ENCODE peak calls at places on chromosomes 6 and 20, in six cellular contexts. One of them, this sample, is unnamed.
A peak's percentile ranks its signal among the peaks of the same experiment; 100 is the strongest.

GRCh38 chr6:14499804-14500203 is 382.2 kb downstream of the CD83 start:
- DNase-seq in DMS153: no peak
- DNase-seq in heart left ventricle: no peak
- DNase-seq in kidney glomerular epithelial cell: peak; percentile 84
- DNase-seq in Panc1: no peak
- DNase-seq in CD4-positive, alpha-beta T cell: no peak
- DNase-seq in this sample: no peak

GRCh38 chr20:44646023-44646640 is 5.4 kb downstream of the ADA start:
- DNase-seq in DMS153: peak; percentile 16
- DNase-seq in heart left ventricle: no peak
- DNase-seq in kidney glomerular epithelial cell: no peak
- DNase-seq in Panc1: no peak
- DNase-seq in CD4-positive, alpha-beta T cell: no peak
- DNase-seq in this sample: no peak

GRCh38 chr20:48192109-48192508 is 406.8 kb upstream of the SULF2 start:
- DNase-seq in DMS153: no peak
- DNase-seq in heart left ventricle: no peak
- DNase-seq in kidney glomerular epithelial cell: no peak
- DNase-seq in Panc1: no peak
- DNase-seq in CD4-positive, alpha-beta T cell: no peak
- DNase-seq in this sample: no peak

GRCh38 chr20:19658137-19658536 is 99.9 kb upstream of the RIN2 start:
- DNase-seq in DMS153: no peak
- DNase-seq in heart left ventricle: no peak
- DNase-seq in kidney glomerular epithelial cell: no peak
- DNase-seq in Panc1: no peak
- DNase-seq in CD4-positive, alpha-beta T cell: no peak
- DNase-seq in this sample: no peak

GRCh38 chr6:142884214-142885035 is 60.6 kb downstream of the HIVEP2 start:
- DNase-seq in DMS153: no peak
- DNase-seq in heart left ventricle: no peak
- DNase-seq in kidney glomerular epithelial cell: peak; percentile 46
- DNase-seq in Panc1: no peak
- DNase-seq in CD4-positive, alpha-beta T cell: no peak
- DNase-seq in this sample: no peak

GRCh38 chr20:48879609-48880008 is 41.9 kb upstream of the ARFGEF2 start:
- DNase-seq in DMS153: no peak
- DNase-seq in heart left ventricle: no peak
- DNase-seq in kidney glomerular epithelial cell: no peak
- DNase-seq in Panc1: no peak
- DNase-seq in CD4-positive, alpha-beta T cell: no peak
- DNase-seq in this sample: no peak

GRCh38 chr6:53647437-53648094 is 18.0 kb downstream of the KLHL31 start:
- DNase-seq in DMS153: no peak
- DNase-seq in heart left ventricle: no peak
- DNase-seq in kidney glomerular epithelial cell: no peak
- DNase-seq in Panc1: peak; percentile 5
- DNase-seq in CD4-positive, alpha-beta T cell: no peak
- DNase-seq in this sample: no peak

GRCh38 chr6:142885182-142885867 is 59.7 kb downstream of the HIVEP2 start:
- DNase-seq in DMS153: peak; percentile 29
- DNase-seq in heart left ventricle: no peak
- DNase-seq in kidney glomerular epithelial cell: peak; percentile 99
- DNase-seq in Panc1: peak; percentile 92
- DNase-seq in CD4-positive, alpha-beta T cell: peak; percentile 39
- DNase-seq in this sample: peak; percentile 40

GRCh38 chr20:57071283-57071701 is 195.1 kb downstream of the BMP7 start:
- DNase-seq in DMS153: no peak
- DNase-seq in heart left ventricle: no peak
- DNase-seq in kidney glomerular epithelial cell: no peak
- DNase-seq in Panc1: no peak
- DNase-seq in CD4-positive, alpha-beta T cell: no peak
- DNase-seq in this sample: peak; percentile 45

GRCh38 chr6:134132494-134133141 is 80.2 kb upstream of the SLC2A12 start:
- DNase-seq in DMS153: no peak
- DNase-seq in heart left ventricle: no peak
- DNase-seq in kidney glomerular epithelial cell: peak; percentile 54
- DNase-seq in Panc1: no peak
- DNase-seq in CD4-positive, alpha-beta T cell: no peak
- DNase-seq in this sample: no peak

GRCh38 chr6:149965191-149966020 is 1.7 kb downstream of the ULBP1 start:
- DNase-seq in DMS153: no peak
- DNase-seq in heart left ventricle: no peak
- DNase-seq in kidney glomerular epithelial cell: no peak
- DNase-seq in Panc1: no peak
- DNase-seq in CD4-positive, alpha-beta T cell: peak; percentile 18
- DNase-seq in this sample: no peak

GRCh38 chr6:156655267-156655918 is 121.8 kb upstream of the ARID1B start:
- DNase-seq in DMS153: no peak
- DNase-seq in heart left ventricle: no peak
- DNase-seq in kidney glomerular epithelial cell: no peak
- DNase-seq in Panc1: no peak
- DNase-seq in CD4-positive, alpha-beta T cell: no peak
- DNase-seq in this sample: no peak

GRCh38 chr6:139732451-139732850 is 358.0 kb upstream of the CITED2 start:
- DNase-seq in DMS153: no peak
- DNase-seq in heart left ventricle: no peak
- DNase-seq in kidney glomerular epithelial cell: peak; percentile 83
- DNase-seq in Panc1: no peak
- DNase-seq in CD4-positive, alpha-beta T cell: no peak
- DNase-seq in this sample: no peak

GRCh38 chr20:8132632-8133587 is 844 bp downstream of the PLCB1 start:
- DNase-seq in DMS153: no peak
- DNase-seq in heart left ventricle: peak; percentile 52
- DNase-seq in kidney glomerular epithelial cell: no peak
- DNase-seq in Panc1: no peak
- DNase-seq in CD4-positive, alpha-beta T cell: no peak
- DNase-seq in this sample: no peak

GRCh38 chr6:20159781-20160540 is 52.3 kb downstream of the MBOAT1 start:
- DNase-seq in DMS153: no peak
- DNase-seq in heart left ventricle: no peak
- DNase-seq in kidney glomerular epithelial cell: no peak
- DNase-seq in Panc1: no peak
- DNase-seq in CD4-positive, alpha-beta T cell: no peak
- DNase-seq in this sample: no peak

GRCh38 chr6:49946835-49947234 is 17.1 kb downstream of the DEFB114 start:
- DNase-seq in DMS153: no peak
- DNase-seq in heart left ventricle: no peak
- DNase-seq in kidney glomerular epithelial cell: no peak
- DNase-seq in Panc1: no peak
- DNase-seq in CD4-positive, alpha-beta T cell: no peak
- DNase-seq in this sample: no peak

GRCh38 chr6:52227495-52227894 is 16.8 kb downstream of the IL17F start:
- DNase-seq in DMS153: no peak
- DNase-seq in heart left ventricle: no peak
- DNase-seq in kidney glomerular epithelial cell: peak; percentile 4
- DNase-seq in Panc1: no peak
- DNase-seq in CD4-positive, alpha-beta T cell: no peak
- DNase-seq in this sample: no peak

GRCh38 chr6:147063469-147064031 is 140.7 kb upstream of the STXBP5 start:
- DNase-seq in DMS153: no peak
- DNase-seq in heart left ventricle: no peak
- DNase-seq in kidney glomerular epithelial cell: peak; percentile 56
- DNase-seq in Panc1: no peak
- DNase-seq in CD4-positive, alpha-beta T cell: no peak
- DNase-seq in this sample: no peak

GRCh38 chr20:49324306-49324705 is 46.4 kb upstream of the ZNFX1 start:
- DNase-seq in DMS153: no peak
- DNase-seq in heart left ventricle: no peak
- DNase-seq in kidney glomerular epithelial cell: no peak
- DNase-seq in Panc1: no peak
- DNase-seq in CD4-positive, alpha-beta T cell: no peak
- DNase-seq in this sample: no peak

GRCh38 chr6:31190488-31190887 is 20.0 kb upstream of the POU5F1 start:
- DNase-seq in DMS153: no peak
- DNase-seq in heart left ventricle: no peak
- DNase-seq in kidney glomerular epithelial cell: no peak
- DNase-seq in Panc1: no peak
- DNase-seq in CD4-positive, alpha-beta T cell: no peak
- DNase-seq in this sample: no peak

GRCh38 chr20:63701051-63701328 is 4.5 kb downstream of the TNFRSF6B start:
- DNase-seq in DMS153: no peak
- DNase-seq in heart left ventricle: no peak
- DNase-seq in kidney glomerular epithelial cell: no peak
- DNase-seq in Panc1: no peak
- DNase-seq in CD4-positive, alpha-beta T cell: no peak
- DNase-seq in this sample: no peak

GRCh38 chr6:156864557-156864956 is 87.4 kb downstream of the ARID1B start:
- DNase-seq in DMS153: no peak
- DNase-seq in heart left ventricle: no peak
- DNase-seq in kidney glomerular epithelial cell: no peak
- DNase-seq in Panc1: no peak
- DNase-seq in CD4-positive, alpha-beta T cell: no peak
- DNase-seq in this sample: no peak

This sample was measured in DMS79.